ENCODE peak calls at places on chromosomes 4 and X, in seven cellular contexts. One of them, this sample, is unnamed.
A peak's percentile ranks its signal among the peaks of the same experiment; 100 is the strongest.

GRCh38 chrX:115948018-115948923 is 222.3 kb upstream of the AGTR2 start:
- DNase-seq in progenitor cell of endocrine pancreas: no peak
- DNase-seq in astrocyte of the spinal cord: no peak
- DNase-seq in stimulated activated naive CD4-positive, alpha-beta T cell: peak; percentile 5
- DNase-seq in immature natural killer cell: no peak
- DNase-seq in stimulated activated CD8-positive, alpha-beta memory T cell treated with anti-CD3 and anti-CD28 coated beads, Interleukin-7, amount 100 ng/mL, for 1 hour: no peak
- DNase-seq in AG09309: no peak
- DNase-seq in this sample: no peak

GRCh38 chrX:30713061-30713525 is 59.9 kb downstream of the GK start:
- DNase-seq in progenitor cell of endocrine pancreas: peak; percentile 35
- DNase-seq in astrocyte of the spinal cord: peak; percentile 59
- DNase-seq in stimulated activated naive CD4-positive, alpha-beta T cell: peak; percentile 7
- DNase-seq in immature natural killer cell: peak; percentile 11
- DNase-seq in stimulated activated CD8-positive, alpha-beta memory T cell treated with anti-CD3 and anti-CD28 coated beads, Interleukin-7, amount 100 ng/mL, for 1 hour: peak; percentile 16
- DNase-seq in AG09309: peak; percentile 33
- DNase-seq in this sample: peak; percentile 47

GRCh38 chr4:61556277-61556676 is 356.2 kb downstream of the ADGRL3 start:
- DNase-seq in progenitor cell of endocrine pancreas: no peak
- DNase-seq in astrocyte of the spinal cord: no peak
- DNase-seq in stimulated activated naive CD4-positive, alpha-beta T cell: no peak
- DNase-seq in immature natural killer cell: no peak
- DNase-seq in stimulated activated CD8-positive, alpha-beta memory T cell treated with anti-CD3 and anti-CD28 coated beads, Interleukin-7, amount 100 ng/mL, for 1 hour: no peak
- DNase-seq in AG09309: no peak
- DNase-seq in this sample: no peak

GRCh38 chr4:7333024-7333780 is 101.5 kb downstream of the PSAPL1 start:
- DNase-seq in progenitor cell of endocrine pancreas: no peak
- DNase-seq in astrocyte of the spinal cord: no peak
- DNase-seq in stimulated activated naive CD4-positive, alpha-beta T cell: no peak
- DNase-seq in immature natural killer cell: no peak
- DNase-seq in stimulated activated CD8-positive, alpha-beta memory T cell treated with anti-CD3 and anti-CD28 coated beads, Interleukin-7, amount 100 ng/mL, for 1 hour: no peak
- DNase-seq in AG09309: no peak
- DNase-seq in this sample: no peak

GRCh38 chr4:156811963-156812362 is 159.6 kb downstream of the PDGFC start:
- DNase-seq in progenitor cell of endocrine pancreas: no peak
- DNase-seq in astrocyte of the spinal cord: no peak
- DNase-seq in stimulated activated naive CD4-positive, alpha-beta T cell: no peak
- DNase-seq in immature natural killer cell: no peak
- DNase-seq in stimulated activated CD8-positive, alpha-beta memory T cell treated with anti-CD3 and anti-CD28 coated beads, Interleukin-7, amount 100 ng/mL, for 1 hour: no peak
- DNase-seq in AG09309: no peak
- DNase-seq in this sample: no peak

GRCh38 chr4:111678466-111678865 is 466.8 kb upstream of the FAM241A start:
- DNase-seq in progenitor cell of endocrine pancreas: no peak
- DNase-seq in astrocyte of the spinal cord: peak; percentile 53
- DNase-seq in stimulated activated naive CD4-positive, alpha-beta T cell: no peak
- DNase-seq in immature natural killer cell: no peak
- DNase-seq in stimulated activated CD8-positive, alpha-beta memory T cell treated with anti-CD3 and anti-CD28 coated beads, Interleukin-7, amount 100 ng/mL, for 1 hour: no peak
- DNase-seq in AG09309: peak; percentile 85
- DNase-seq in this sample: no peak

GRCh38 chr4:152352645-152353116 is 183.2 kb downstream of the FBXW7 start:
- DNase-seq in progenitor cell of endocrine pancreas: no peak
- DNase-seq in astrocyte of the spinal cord: peak; percentile 95
- DNase-seq in stimulated activated naive CD4-positive, alpha-beta T cell: peak; percentile 16
- DNase-seq in immature natural killer cell: no peak
- DNase-seq in stimulated activated CD8-positive, alpha-beta memory T cell treated with anti-CD3 and anti-CD28 coated beads, Interleukin-7, amount 100 ng/mL, for 1 hour: no peak
- DNase-seq in AG09309: peak; percentile 95
- DNase-seq in this sample: no peak

GRCh38 chr4:27463816-27464215 is 603.2 kb downstream of the STIM2 start:
- DNase-seq in progenitor cell of endocrine pancreas: no peak
- DNase-seq in astrocyte of the spinal cord: peak; percentile 84
- DNase-seq in stimulated activated naive CD4-positive, alpha-beta T cell: no peak
- DNase-seq in immature natural killer cell: no peak
- DNase-seq in stimulated activated CD8-positive, alpha-beta memory T cell treated with anti-CD3 and anti-CD28 coated beads, Interleukin-7, amount 100 ng/mL, for 1 hour: no peak
- DNase-seq in AG09309: peak; percentile 35
- DNase-seq in this sample: no peak

GRCh38 chr4:158783775-158784174 is 14.9 kb downstream of the FNIP2 start:
- DNase-seq in progenitor cell of endocrine pancreas: no peak
- DNase-seq in astrocyte of the spinal cord: peak; percentile 54
- DNase-seq in stimulated activated naive CD4-positive, alpha-beta T cell: no peak
- DNase-seq in immature natural killer cell: no peak
- DNase-seq in stimulated activated CD8-positive, alpha-beta memory T cell treated with anti-CD3 and anti-CD28 coated beads, Interleukin-7, amount 100 ng/mL, for 1 hour: no peak
- DNase-seq in AG09309: no peak
- DNase-seq in this sample: no peak

GRCh38 chrX:19344661-19345060 is 934 bp downstream of the PDHA1 start:
- DNase-seq in progenitor cell of endocrine pancreas: no peak
- DNase-seq in astrocyte of the spinal cord: no peak
- DNase-seq in stimulated activated naive CD4-positive, alpha-beta T cell: no peak
- DNase-seq in immature natural killer cell: no peak
- DNase-seq in stimulated activated CD8-positive, alpha-beta memory T cell treated with anti-CD3 and anti-CD28 coated beads, Interleukin-7, amount 100 ng/mL, for 1 hour: no peak
- DNase-seq in AG09309: no peak
- DNase-seq in this sample: no peak

GRCh38 chr4:155546451-155546850 is 120.2 kb upstream of the GUCY1A1 start:
- DNase-seq in progenitor cell of endocrine pancreas: no peak
- DNase-seq in astrocyte of the spinal cord: no peak
- DNase-seq in stimulated activated naive CD4-positive, alpha-beta T cell: no peak
- DNase-seq in immature natural killer cell: no peak
- DNase-seq in stimulated activated CD8-positive, alpha-beta memory T cell treated with anti-CD3 and anti-CD28 coated beads, Interleukin-7, amount 100 ng/mL, for 1 hour: no peak
- DNase-seq in AG09309: no peak
- DNase-seq in this sample: no peak

GRCh38 chrX:30039768-30040167 is 175.6 kb upstream of the MAGEB2 start:
- DNase-seq in progenitor cell of endocrine pancreas: no peak
- DNase-seq in astrocyte of the spinal cord: peak; percentile 2
- DNase-seq in stimulated activated naive CD4-positive, alpha-beta T cell: no peak
- DNase-seq in immature natural killer cell: no peak
- DNase-seq in stimulated activated CD8-positive, alpha-beta memory T cell treated with anti-CD3 and anti-CD28 coated beads, Interleukin-7, amount 100 ng/mL, for 1 hour: no peak
- DNase-seq in AG09309: no peak
- DNase-seq in this sample: no peak

GRCh38 chrX:137352101-137352660 is 213.7 kb upstream of the ZIC3 start:
- DNase-seq in progenitor cell of endocrine pancreas: no peak
- DNase-seq in astrocyte of the spinal cord: no peak
- DNase-seq in stimulated activated naive CD4-positive, alpha-beta T cell: no peak
- DNase-seq in immature natural killer cell: no peak
- DNase-seq in stimulated activated CD8-positive, alpha-beta memory T cell treated with anti-CD3 and anti-CD28 coated beads, Interleukin-7, amount 100 ng/mL, for 1 hour: no peak
- DNase-seq in AG09309: no peak
- DNase-seq in this sample: no peak

GRCh38 chr4:25783943-25784342 is 78.8 kb downstream of the SEL1L3 start:
- DNase-seq in progenitor cell of endocrine pancreas: no peak
- DNase-seq in astrocyte of the spinal cord: no peak
- DNase-seq in stimulated activated naive CD4-positive, alpha-beta T cell: no peak
- DNase-seq in immature natural killer cell: no peak
- DNase-seq in stimulated activated CD8-positive, alpha-beta memory T cell treated with anti-CD3 and anti-CD28 coated beads, Interleukin-7, amount 100 ng/mL, for 1 hour: no peak
- DNase-seq in AG09309: no peak
- DNase-seq in this sample: no peak

GRCh38 chr4:113222006-113222405 is 172.6 kb downstream of the ANK2 start:
- DNase-seq in progenitor cell of endocrine pancreas: no peak
- DNase-seq in astrocyte of the spinal cord: peak; percentile 6
- DNase-seq in stimulated activated naive CD4-positive, alpha-beta T cell: no peak
- DNase-seq in immature natural killer cell: no peak
- DNase-seq in stimulated activated CD8-positive, alpha-beta memory T cell treated with anti-CD3 and anti-CD28 coated beads, Interleukin-7, amount 100 ng/mL, for 1 hour: no peak
- DNase-seq in AG09309: no peak
- DNase-seq in this sample: no peak

GRCh38 chr4:4919926-4920325 is 60.5 kb downstream of the MSX1 start:
- DNase-seq in progenitor cell of endocrine pancreas: no peak
- DNase-seq in astrocyte of the spinal cord: no peak
- DNase-seq in stimulated activated naive CD4-positive, alpha-beta T cell: no peak
- DNase-seq in immature natural killer cell: no peak
- DNase-seq in stimulated activated CD8-positive, alpha-beta memory T cell treated with anti-CD3 and anti-CD28 coated beads, Interleukin-7, amount 100 ng/mL, for 1 hour: no peak
- DNase-seq in AG09309: no peak
- DNase-seq in this sample: no peak

GRCh38 chrX:1390621-1391369 is 1.1 kb downstream of the SLC25A6 start:
- DNase-seq in progenitor cell of endocrine pancreas: no peak
- DNase-seq in astrocyte of the spinal cord: no peak
- DNase-seq in stimulated activated naive CD4-positive, alpha-beta T cell: no peak
- DNase-seq in immature natural killer cell: no peak
- DNase-seq in stimulated activated CD8-positive, alpha-beta memory T cell treated with anti-CD3 and anti-CD28 coated beads, Interleukin-7, amount 100 ng/mL, for 1 hour: no peak
- DNase-seq in AG09309: no peak
- DNase-seq in this sample: peak; percentile 53

GRCh38 chrX:74015379-74016019 is 288.5 kb upstream of the ZCCHC13 start:
- DNase-seq in progenitor cell of endocrine pancreas: peak; percentile 34
- DNase-seq in astrocyte of the spinal cord: peak; percentile 88
- DNase-seq in stimulated activated naive CD4-positive, alpha-beta T cell: peak; percentile 71
- DNase-seq in immature natural killer cell: peak; percentile 67
- DNase-seq in stimulated activated CD8-positive, alpha-beta memory T cell treated with anti-CD3 and anti-CD28 coated beads, Interleukin-7, amount 100 ng/mL, for 1 hour: peak; percentile 18
- DNase-seq in AG09309: peak; percentile 25
- DNase-seq in this sample: peak; percentile 69

GRCh38 chrX:145953628-145954027 is 136.0 kb downstream of the SLITRK2 start:
- DNase-seq in progenitor cell of endocrine pancreas: no peak
- DNase-seq in astrocyte of the spinal cord: no peak
- DNase-seq in stimulated activated naive CD4-positive, alpha-beta T cell: no peak
- DNase-seq in immature natural killer cell: no peak
- DNase-seq in stimulated activated CD8-positive, alpha-beta memory T cell treated with anti-CD3 and anti-CD28 coated beads, Interleukin-7, amount 100 ng/mL, for 1 hour: no peak
- DNase-seq in AG09309: no peak
- DNase-seq in this sample: no peak

GRCh38 chrX:49186125-49187027 is at the start of gene PRICKLE3:
- DNase-seq in progenitor cell of endocrine pancreas: peak; percentile 51
- DNase-seq in astrocyte of the spinal cord: peak; percentile 24
- DNase-seq in stimulated activated naive CD4-positive, alpha-beta T cell: peak; percentile 61
- DNase-seq in immature natural killer cell: peak; percentile 68
- DNase-seq in stimulated activated CD8-positive, alpha-beta memory T cell treated with anti-CD3 and anti-CD28 coated beads, Interleukin-7, amount 100 ng/mL, for 1 hour: peak; percentile 44
- DNase-seq in AG09309: no peak
- DNase-seq in this sample: peak; percentile 91

GRCh38 chr4:59570850-59571476 is 1629.2 kb upstream of the ADGRL3 start:
- DNase-seq in progenitor cell of endocrine pancreas: no peak
- DNase-seq in astrocyte of the spinal cord: no peak
- DNase-seq in stimulated activated naive CD4-positive, alpha-beta T cell: no peak
- DNase-seq in immature natural killer cell: no peak
- DNase-seq in stimulated activated CD8-positive, alpha-beta memory T cell treated with anti-CD3 and anti-CD28 coated beads, Interleukin-7, amount 100 ng/mL, for 1 hour: no peak
- DNase-seq in AG09309: no peak
- DNase-seq in this sample: no peak